ENCODE peak calls at places on chromosomes 7 and 10, in seven cellular contexts. U is MM.1S, C is HepG2, W is K562, I is trophoblast cell, K is mesendoderm, J is neural progenitor cell. S is an unnamed sample.

GRCh38 chr10:110780704-110781103 is 91.0 kb upstream of the PDCD4 start:
- DNase-seq in J (no peak), K (no peak), W (no peak), I (no peak), C (no peak), U (no peak), S (no peak)

GRCh38 chr7:69823151-69823744 is 225.0 kb downstream of the AUTS2 start:
- DNase-seq in W (no peak), U (no peak), K (no peak), J (no peak), C (no peak), I (no peak), S (no peak)

GRCh38 chr7:80278737-80279136 is 144.1 kb downstream of the GNAI1 start:
- DNase-seq in U (no peak), I (no peak), C (no peak), W (no peak), J (no peak), K (no peak), S (no peak)

GRCh38 chr7:50203521-50203920 is 101.0 kb upstream of the IKZF1 start:
- DNase-seq in I (no peak), W (no peak), U (no peak), K (no peak), C (no peak), J (no peak), S (no peak)

GRCh38 chr7:69840248-69840647 is 242.0 kb downstream of the AUTS2 start:
- DNase-seq in I (no peak), K (no peak), U (no peak), C (no peak), W (no peak), J (no peak), S (no peak)

GRCh38 chr10:70729763-70730357 is 55.3 kb downstream of the TBATA start:
- DNase-seq in I (no peak), J (no peak), W (no peak), K (no peak), U (no peak), C (no peak), S (peak)

GRCh38 chr7:2066251-2066919 is 166.4 kb downstream of the MAD1L1 start:
- DNase-seq in J (no peak), U (no peak), C (no peak), K (no peak), W (no peak), I (no peak), S (no peak)

GRCh38 chr10:119896061-119896655 is 3.6 kb downstream of the SEC23IP start:
- DNase-seq in I (no peak), W (no peak), J (no peak), K (no peak), C (peak), U (no peak), S (peak)

GRCh38 chr7:5526190-5527037 is 102.8 kb upstream of the TNRC18 start:
- DNase-seq in J (peak), C (peak), U (peak), K (peak), I (peak), W (no peak), S (peak)

GRCh38 chr7:115135769-115136410 is 214.0 kb downstream of the MDFIC start:
- DNase-seq in J (peak), W (no peak), I (no peak), U (peak), K (no peak), C (peak), S (no peak)

GRCh38 chr10:132511692-132512442 is 25.7 kb upstream of the INPP5A start:
- DNase-seq in I (no peak), U (no peak), K (no peak), J (no peak), C (no peak), W (no peak), S (no peak)
- H3K9ac ChIP-seq in I (no peak), U (no peak), K (no peak), J (no peak), C (no peak), W (no peak), S (no peak)

GRCh38 chr7:130891254-130892094 is 157.5 kb upstream of the KLF14 start:
- DNase-seq in I (no peak), W (no peak), J (no peak), K (no peak), U (no peak), C (no peak), S (no peak)

GRCh38 chr7:130896051-130896881 is 162.3 kb upstream of the KLF14 start:
- DNase-seq in C (no peak), W (peak), U (no peak), I (no peak), K (peak), J (no peak), S (no peak)

GRCh38 chr7:130895006-130895750 is 161.2 kb upstream of the KLF14 start:
- DNase-seq in K (no peak), J (no peak), I (no peak), W (no peak), U (no peak), C (no peak), S (no peak)

GRCh38 chr7:130894146-130895005 is 160.4 kb upstream of the KLF14 start:
- DNase-seq in W (peak), I (no peak), J (no peak), K (no peak), C (peak), U (no peak), S (no peak)

DNA sequence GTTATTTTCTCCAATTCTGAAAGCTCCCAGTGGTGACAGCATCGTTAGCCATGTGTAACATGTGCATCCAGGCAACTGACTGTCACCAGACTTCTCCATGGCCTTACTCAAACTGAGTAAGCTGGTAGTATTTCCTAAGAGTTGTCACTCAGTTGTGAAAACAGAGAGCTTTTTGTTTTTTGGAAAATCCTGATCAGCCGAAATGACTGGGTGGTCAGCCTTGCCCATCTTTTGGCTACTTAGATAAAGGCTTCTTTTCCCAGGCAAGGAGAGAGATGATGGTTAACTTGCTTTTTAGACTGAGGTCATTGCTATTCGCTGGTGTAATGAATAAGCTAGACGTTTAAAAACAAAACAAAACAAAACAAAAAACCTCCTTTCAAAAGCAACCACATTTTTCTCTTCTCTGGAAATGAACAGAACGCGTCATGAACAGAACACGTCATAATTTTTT is 159.5 kb upstream of the KLF14 start:
- DNase-seq in K (no peak), U (no peak), J (no peak), C (peak), I (no peak), W (no peak), S (no peak)
- H3K9ac ChIP-seq in K (no peak), U (no peak), J (no peak), C (no peak), I (no peak), W (no peak), S (peak)

GRCh38 chr10:77636286-77636966 is 1.2 kb downstream of the KCNMA1 start:
- DNase-seq in J (peak), K (peak), C (no peak), I (no peak), W (no peak), U (no peak), S (no peak)
- H3K9ac ChIP-seq in J (no peak), K (no peak), C (no peak), I (peak), W (no peak), U (no peak), S (peak)

DNA sequence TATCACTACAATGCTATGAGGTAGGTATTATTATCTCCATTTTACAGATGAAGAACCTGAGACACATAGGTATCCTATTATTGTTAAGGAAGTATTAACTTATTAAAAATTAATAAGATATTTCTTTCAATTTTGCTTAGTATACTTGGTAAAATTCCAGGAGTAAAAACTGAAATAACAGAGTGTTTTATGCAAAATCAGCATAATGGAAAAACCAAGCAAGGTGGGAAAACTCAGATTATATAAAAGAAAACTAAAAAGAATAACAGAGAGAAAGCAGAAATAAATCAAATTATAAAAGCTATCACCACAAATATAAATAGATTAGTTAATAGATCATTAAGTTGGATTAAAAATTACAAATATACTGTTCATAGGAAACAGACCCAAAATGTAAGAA is 82.0 kb downstream of the CPXM2 start:
- DNase-seq in C (no peak), I (no peak), U (no peak), W (no peak), K (no peak), J (no peak), S (no peak)
- H3K9ac ChIP-seq in C (no peak), I (no peak), U (no peak), W (no peak), K (no peak), J (no peak), S (no peak)

DNA sequence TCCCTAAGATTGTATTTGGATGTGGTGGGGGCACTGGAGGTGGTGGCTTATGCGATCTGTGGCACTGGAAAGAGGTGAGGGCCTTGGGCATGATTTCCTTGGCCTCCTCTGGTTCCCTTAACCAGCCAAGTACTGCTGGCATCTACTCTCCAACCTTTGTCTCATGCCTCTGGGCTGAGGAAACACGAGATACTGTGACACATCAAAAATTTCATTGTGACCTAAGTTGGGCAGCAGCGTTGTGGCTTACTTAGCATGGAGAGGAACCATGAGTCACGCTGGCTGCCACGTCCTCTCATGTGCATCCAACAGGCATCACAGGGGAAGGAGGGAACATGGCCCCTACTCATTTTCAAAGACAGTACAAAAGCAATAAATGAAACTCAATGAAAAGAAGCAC is 29.7 kb upstream of the GSDME start:
- DNase-seq in I (peak), U (no peak), J (no peak), W (no peak), K (peak), C (no peak), S (no peak)
- H3K9ac ChIP-seq in I (no peak), U (no peak), J (no peak), W (no peak), K (no peak), C (no peak), S (no peak)

DNA sequence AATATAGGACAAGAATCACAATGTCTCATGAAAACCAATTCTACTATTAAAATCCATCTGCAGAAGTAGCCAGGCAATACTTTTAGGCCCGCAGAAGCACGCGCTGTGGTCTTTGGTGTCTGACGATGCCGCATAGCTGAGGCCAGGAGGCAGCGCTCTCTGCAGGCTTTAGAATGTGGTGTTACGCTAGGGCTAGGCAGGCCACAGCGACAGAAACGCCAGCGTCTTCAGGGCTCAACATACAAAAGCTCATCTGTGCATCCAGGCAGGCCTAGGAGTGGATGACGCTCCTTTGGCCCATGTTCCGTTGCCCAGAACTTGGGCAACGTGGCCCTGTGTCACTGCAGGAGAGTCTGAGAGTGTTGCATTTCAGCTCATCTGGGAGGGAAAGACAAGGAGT is 601.1 kb upstream of the FOXK1 start:
- DNase-seq in W (no peak), I (no peak), J (no peak), U (no peak), C (no peak), K (no peak), S (no peak)
- H3K9ac ChIP-seq in W (no peak), I (no peak), J (no peak), U (no peak), C (no peak), K (no peak), S (no peak)